ENCODE peak calls at places on chromosome 4, in ten cellular contexts. Q is GM12865; C is iPS DF 19.7; N is stimulated activated CD8-positive, alpha-beta memory T cell treated with anti-CD3 and anti-CD28 coated beads, Interleukin-4, amount 100 ng/mL, for 4 hours; V is kidney glomerular epithelial cell; D is NCI-H345; A is IMR-90; G is activated T-helper 1 cell treated with anti-CD3 and anti-CD28 coated beads, Interleukin-12 subunit alpha, Interleukin-12 subunit beta, Interleukin-2, Interleukin-4 antibody, amounts not matched to agents 30 ng/mL and 10 ng/mL and 1 ng/mL, durations not matched to agents 14 hours and 24 hours and 36 hours; S is chondrocyte; P is Calu3. F is an unnamed sample.

GRCh38 chr4:188680004-188680666 is 540.9 kb downstream of the TRIML1 start:
- DNase-seq in C (no peak), A (no peak), D (no peak), G (no peak), N (no peak), Q (no peak), S (no peak), P (no peak), V (no peak), F (no peak)

GRCh38 chr4:40722576-40723161 is 27.1 kb upstream of the NSUN7 start:
- DNase-seq in N (no peak), V (no peak), Q (peak), G (peak), A (no peak), C (no peak), S (no peak), D (no peak), P (peak), F (peak)

GRCh38 chr4:41454393-41454792 is 83.6 kb upstream of the LIMCH1 start:
- DNase-seq in C (no peak), N (no peak), S (no peak), A (no peak), G (no peak), Q (no peak), D (peak), P (no peak), V (no peak), F (no peak)

GRCh38 chr4:21209854-21210253 is 509.6 kb downstream of the PACRGL start:
- DNase-seq in P (no peak), N (no peak), D (no peak), A (no peak), Q (no peak), C (no peak), G (no peak), S (no peak), V (no peak), F (no peak)

GRCh38 chr4:147163311-147163710 is 217.6 kb upstream of the TTC29 start:
- DNase-seq in V (no peak), D (no peak), N (no peak), S (no peak), P (no peak), C (no peak), A (no peak), G (no peak), Q (no peak), F (no peak)

GRCh38 chr4:60805500-60806313 is 394.4 kb upstream of the ADGRL3 start:
- DNase-seq in Q (peak), G (no peak), D (peak), C (peak), A (peak), N (no peak), P (peak), S (no peak), V (peak), F (peak)

GRCh38 chr4:151641167-151641566 is 119.6 kb downstream of the GATB start:
- DNase-seq in Q (peak), G (no peak), N (no peak), P (no peak), V (no peak), D (no peak), A (peak), C (no peak), S (no peak), F (no peak)

GRCh38 chr4:153002110-153002509 is 66.0 kb downstream of the FHDC1 start:
- DNase-seq in V (no peak), A (no peak), P (no peak), Q (no peak), G (no peak), D (no peak), S (no peak), N (no peak), C (no peak), F (no peak)

GRCh38 chr4:118680808-118681207 is 4.4 kb upstream of the METTL14 start:
- DNase-seq in C (no peak), V (no peak), G (no peak), Q (no peak), D (no peak), A (no peak), P (no peak), N (no peak), S (no peak), F (peak)

GRCh38 chr4:180695851-180696250 is 1547.4 kb upstream of the TENM3 start:
- DNase-seq in Q (no peak), V (peak), N (no peak), D (no peak), G (no peak), C (no peak), A (peak), S (no peak), P (no peak), F (no peak)

GRCh38 chr4:182286035-182286434 is 42.8 kb downstream of the TENM3 start:
- DNase-seq in P (no peak), S (no peak), A (peak), C (no peak), N (no peak), D (no peak), Q (no peak), G (no peak), V (peak), F (no peak)

GRCh38 chr4:182555997-182556418 is 312.8 kb downstream of the TENM3 start:
- DNase-seq in N (no peak), G (no peak), D (peak), P (no peak), A (peak), Q (no peak), S (no peak), V (peak), C (peak), F (no peak)

GRCh38 chr4:99968330-99968729 is 18.3 kb upstream of the H2AZ1 start:
- DNase-seq in C (no peak), D (no peak), V (peak), A (peak), S (no peak), P (no peak), N (no peak), G (no peak), Q (no peak), F (no peak)

GRCh38 chr4:127484101-127484500 is 148.7 kb upstream of the INTU start:
- DNase-seq in Q (no peak), S (no peak), N (no peak), V (no peak), A (no peak), P (no peak), G (no peak), D (no peak), C (no peak), F (no peak)

F was measured in NAMALWA.